ENCODE peak calls at places on chromosomes 4 and X, in ten cellular contexts. D is tibial nerve; T is adipocyte; M is A549; L is natural killer cell treated with Interleukin-12 subunit alpha and Interleukin-12 subunit beta and Interleukin-15 and Interleukin-18, amount 100 ng/mL, for 72 hours; K is stimulated activated CD4-positive, alpha-beta T cell treated with anti-CD3 and anti-CD28 coated beads, Interleukin-1b, Interleukin-23, amount 100 ng/mL, for 4 hours; G is cardiac fibroblast; I is activated T-helper 2 cell treated with anti-CD3 and anti-CD28 coated beads, Interferon-gamma antibody, Interleukin-2, Interleukin-4, amounts not matched to agents 10 μg/mL and 5 μg/mL and 100 μg/mL, durations not matched to agents 14 hours and 24 hours and 36 hours; P is aorta; F is caudate nucleus. C is an unnamed sample.

GRCh38 chrX:13898084-13898483 is 81.2 kb upstream of the GPM6B start:
- DNase-seq in T (peak; percentile 23), F (peak; percentile 39), K (no peak), I (no peak), M (no peak), G (peak; percentile 90), P (no peak), D (peak; percentile 14), L (no peak), C (no peak)

GRCh38 chrX:78595901-78596502 is 63.1 kb downstream of the RTL3 start:
- DNase-seq in K (no peak), L (no peak), G (peak; percentile 31), P (no peak), T (peak; percentile 0), F (no peak), D (no peak), I (no peak), M (no peak), C (peak; percentile 3)

GRCh38 chr4:74631338-74631737 is 163.0 kb downstream of the BTC start:
- DNase-seq in F (no peak), I (no peak), P (no peak), L (no peak), K (no peak), M (no peak), D (no peak), T (no peak), G (peak; percentile 91), C (no peak)

GRCh38 chrX:51922561-51922960 is 29.1 kb downstream of the MAGED1 start:
- DNase-seq in T (no peak), G (no peak), D (no peak), F (no peak), L (no peak), I (no peak), K (no peak), P (no peak), M (no peak), C (no peak)

GRCh38 chr4:89509708-89510269 is 202.2 kb upstream of the GPRIN3 start:
- DNase-seq in D (no peak), M (no peak), F (no peak), I (peak; percentile 16), K (no peak), L (peak; percentile 74), P (no peak), T (peak; percentile 94), G (peak; percentile 94), C (no peak)

GRCh38 chr4:3307060-3307459 is 14.2 kb downstream of the RGS12 start:
- DNase-seq in M (no peak), T (no peak), I (no peak), G (no peak), F (no peak), L (no peak), K (no peak), P (peak; percentile 32), D (peak; percentile 3), C (no peak)

GRCh38 chrX:153723351-153724251 is 586 bp downstream of the BCAP31 start:
- DNase-seq in L (no peak), G (peak; percentile 46), P (no peak), D (no peak), M (peak; percentile 66), T (peak; percentile 63), F (no peak), I (peak; percentile 54), K (no peak), C (peak; percentile 11)

GRCh38 chrX:17590892-17591740 is 146.2 kb upstream of the SCML1 start:
- DNase-seq in I (no peak), K (peak; percentile 9), L (no peak), M (peak; percentile 28), D (peak; percentile 29), T (peak; percentile 87), P (peak; percentile 67), F (peak; percentile 9), G (peak; percentile 80), C (peak; percentile 31)

GRCh38 chr4:88963817-88964216 is 93.2 kb downstream of the FAM13A start:
- DNase-seq in L (no peak), K (no peak), F (no peak), I (no peak), T (peak; percentile 63), D (no peak), M (peak; percentile 3), P (no peak), G (peak; percentile 80), C (no peak)

GRCh38 chr4:150874386-150875226 is 140.5 kb downstream of the LRBA start:
- DNase-seq in F (no peak), M (no peak), L (no peak), I (no peak), P (no peak), K (no peak), D (no peak), T (no peak), G (no peak), C (no peak)